ENCODE peak calls at places on chromosome X, in six cellular contexts. Y is stimulated activated naive CD8-positive, alpha-beta T cell treated with anti-CD3 and anti-CD28 coated beads, Interleukin-15, amount 100 ng/mL, for 72 hours; X is CD4-positive, alpha-beta memory T cell; W is ovary; M is A549; H is adipocyte. A is an unnamed sample.

GRCh38 chrX:19595036-19595435 is 79.7 kb upstream of the MAP3K15 start:
- DNase-seq in Y (no peak), X (no peak), M (no peak), W (peak; percentile 14), H (no peak), A (peak; percentile 27)

GRCh38 chrX:22081475-22082092 is 49.5 kb downstream of the PHEX start:
- DNase-seq in X (peak; percentile 28), Y (peak; percentile 23), M (peak; percentile 63), W (no peak), H (peak; percentile 72), A (peak; percentile 64)

GRCh38 chrX:68048774-68049173 is 384.5 kb downstream of the OPHN1 start:
- DNase-seq in W (no peak), M (no peak), X (no peak), H (no peak), Y (no peak), A (no peak)

GRCh38 chrX:129682979-129683378 is 28.2 kb upstream of the APLN start:
- DNase-seq in Y (no peak), M (no peak), W (no peak), X (no peak), H (no peak), A (no peak)

GRCh38 chrX:75151828-75152592 is 4.1 kb downstream of the ABCB7 start:
- DNase-seq in X (no peak), Y (no peak), W (no peak), M (no peak), H (no peak), A (no peak)

GRCh38 chrX:153649178-153649914 is 2.3 kb downstream of the DUSP9 start:
- DNase-seq in H (no peak), W (peak; percentile 7), M (peak; percentile 57), Y (peak; percentile 44), X (peak; percentile 28), A (no peak)

GRCh38 chrX:10190367-10190766 is 33.6 kb downstream of the CLCN4 start:
- DNase-seq in X (peak; percentile 5), W (no peak), M (peak; percentile 90), Y (no peak), H (peak; percentile 85), A (peak; percentile 59)

GRCh38 chrX:104135677-104136076 is 21.1 kb downstream of the SLC25A53 start:
- DNase-seq in Y (no peak), M (no peak), H (peak; percentile 7), W (no peak), X (no peak), A (no peak)

GRCh38 chrX:150774798-150775568 is 81.8 kb downstream of the MTMR1 start:
- DNase-seq in H (no peak), Y (no peak), M (no peak), X (no peak), W (no peak), A (no peak)

GRCh38 chrX:54482839-54483593 is 13.0 kb downstream of the FGD1 start:
- DNase-seq in H (no peak), W (no peak), X (no peak), M (no peak), Y (no peak), A (no peak)

GRCh38 chrX:103823591-103823990 is 8.5 kb downstream of the RAB9B start:
- DNase-seq in X (no peak), M (no peak), Y (no peak), H (peak; percentile 36), W (no peak), A (no peak)

GRCh38 chrX:8003147-8003883 is 76.1 kb upstream of the PNPLA4 start:
- DNase-seq in W (no peak), Y (no peak), M (no peak), H (no peak), X (no peak), A (no peak)

GRCh38 chrX:115226929-115227328 is 7.0 kb downstream of the LRCH2 start:
- DNase-seq in H (peak; percentile 38), M (peak; percentile 51), Y (no peak), X (no peak), W (no peak), A (no peak)

GRCh38 chrX:115191490-115192243 is 2.5 kb downstream of the RBMXL3 start:
- DNase-seq in W (no peak), X (no peak), H (no peak), Y (no peak), M (no peak), A (no peak)

GRCh38 chrX:120512627-120513026 is 43.5 kb upstream of the LAMP2 start:
- DNase-seq in H (no peak), Y (no peak), X (no peak), M (no peak), W (no peak), A (no peak)

GRCh38 chrX:114162068-114162735 is 421.7 kb upstream of the HTR2C start:
- DNase-seq in X (no peak), Y (no peak), W (no peak), M (peak; percentile 4), H (no peak), A (peak; percentile 15)

GRCh38 chrX:16870861-16871584 is 861 bp upstream of the RBBP7 start:
- DNase-seq in M (no peak), H (peak; percentile 52), Y (peak; percentile 19), W (peak; percentile 22), X (no peak), A (peak; percentile 32)

GRCh38 chrX:133938530-133938929 is 46.9 kb downstream of the GPC3 start:
- DNase-seq in X (no peak), W (no peak), H (no peak), M (no peak), Y (no peak), A (no peak)

GRCh38 chrX:34874763-34875162 is 67.8 kb upstream of the FAM47B start:
- DNase-seq in W (no peak), M (no peak), X (no peak), Y (no peak), H (no peak), A (no peak)

GRCh38 chrX:102516314-102516936 is at the start of gene TMSB15A:
- DNase-seq in H (peak; percentile 71), Y (peak; percentile 34), W (peak; percentile 70), M (peak; percentile 33), X (peak; percentile 41), A (peak; percentile 77)

GRCh38 chrX:10926906-10927305 is 184.2 kb upstream of the HCCS start:
- DNase-seq in X (no peak), Y (no peak), M (no peak), W (no peak), H (peak; percentile 12), A (no peak)

GRCh38 chrX:44705817-44706551 is 137.8 kb upstream of the DUSP21 start:
- DNase-seq in M (peak; percentile 54), Y (no peak), X (no peak), H (no peak), W (no peak), A (no peak)

GRCh38 chrX:137848291-137848905 is 282.5 kb downstream of the ZIC3 start:
- DNase-seq in W (no peak), X (no peak), H (no peak), M (no peak), Y (no peak), A (no peak)

GRCh38 chrX:71998836-71999509 is 88.3 kb downstream of the NHSL2 start:
- DNase-seq in Y (peak; percentile 12), X (peak; percentile 50), M (peak; percentile 28), W (no peak), H (peak; percentile 71), A (peak; percentile 58)

GRCh38 chrX:47091149-47091775 is 13.0 kb downstream of the RGN start:
- DNase-seq in M (no peak), X (no peak), W (peak; percentile 23), Y (no peak), H (peak; percentile 56), A (no peak)

GRCh38 chrX:4932790-4933189 is 1219.3 kb upstream of the PRKX start:
- DNase-seq in H (no peak), Y (no peak), M (peak; percentile 4), W (no peak), X (no peak), A (no peak)

GRCh38 chrX:1400731-1401471 is 9.0 kb upstream of the SLC25A6 start:
- DNase-seq in X (no peak), M (no peak), H (no peak), W (no peak), Y (no peak), A (no peak)

A was measured in testis.